ENCODE peak calls at places on chromosomes 7 and 10, in six cellular contexts. F is CD4-positive, alpha-beta memory T cell; M is CD8-positive, alpha-beta memory T cell; A is neural progenitor cell; Z is RWPE1; O is DND-41. H is an unnamed sample.

GRCh38 chr10:109773818-109774440 is 149.4 kb downstream of the XPNPEP1 start:
- DNase-seq in O (no peak), F (no peak), A (peak), M (no peak), Z (peak), H (no peak)

GRCh38 chr7:51318886-51319579 is 2.4 kb upstream of the COBL start:
- DNase-seq in A (no peak), M (no peak), O (no peak), F (no peak), Z (no peak), H (no peak)

GRCh38 chr10:53395449-53395848 is 622.9 kb upstream of the MBL2 start:
- DNase-seq in A (no peak), F (no peak), O (no peak), Z (no peak), M (no peak), H (no peak)

GRCh38 chr7:29038463-29038862 is 80.3 kb upstream of the TRIL start:
- DNase-seq in M (no peak), O (no peak), Z (no peak), F (no peak), A (no peak), H (no peak)

GRCh38 chr10:46019170-46019528 is 11.3 kb downstream of the NCOA4 start:
- DNase-seq in F (no peak), A (no peak), M (no peak), Z (no peak), O (no peak), H (no peak)

GRCh38 chr10:27744478-27745379 is 890 bp downstream of the MKX start:
- DNase-seq in O (no peak), A (peak), F (peak), Z (no peak), M (peak), H (peak)

GRCh38 chr10:43160067-43160918 is 22.0 kb downstream of the CSGALNACT2 start:
- DNase-seq in A (no peak), Z (peak), M (no peak), O (no peak), F (no peak), H (no peak)

GRCh38 chr7:1920266-1920681 is 250.2 kb downstream of the ELFN1 start:
- DNase-seq in M (peak), O (peak), Z (no peak), F (peak), A (no peak), H (peak)

GRCh38 chr7:33444501-33444900 is 315.1 kb downstream of the BBS9 start:
- DNase-seq in Z (no peak), O (no peak), M (no peak), F (no peak), A (no peak), H (no peak)

GRCh38 chr7:86644282-86645173 is 819 bp downstream of the GRM3 start:
- DNase-seq in F (no peak), Z (no peak), O (no peak), A (peak), M (no peak), H (no peak)

GRCh38 chr7:82036146-82036886 is 266.5 kb upstream of the HGF start:
- DNase-seq in A (no peak), Z (no peak), O (no peak), F (no peak), M (no peak), H (no peak)

GRCh38 chr10:34434119-34434594 is 380.9 kb downstream of the PARD3 start:
- DNase-seq in A (no peak), F (no peak), O (no peak), Z (no peak), M (no peak), H (no peak)

GRCh38 chr10:5889624-5890518 is at the start of the genes ANKRD16 and FBH1:
- DNase-seq in A (peak), Z (peak), F (peak), O (peak), M (peak), H (peak)

GRCh38 chr10:5887641-5888040 is 2.1 kb downstream of the ANKRD16 start:
- DNase-seq in O (no peak), M (no peak), A (no peak), F (no peak), Z (no peak), H (no peak)

GRCh38 chr10:5888843-5889623 is 660 bp downstream of the ANKRD16 start:
- DNase-seq in A (peak), O (peak), F (peak), M (peak), Z (peak), H (peak)

GRCh38 chr10:5887029-5887428 is 2.7 kb downstream of the ANKRD16 start:
- DNase-seq in A (no peak), O (no peak), Z (no peak), M (no peak), F (no peak), H (no peak)

DNA sequence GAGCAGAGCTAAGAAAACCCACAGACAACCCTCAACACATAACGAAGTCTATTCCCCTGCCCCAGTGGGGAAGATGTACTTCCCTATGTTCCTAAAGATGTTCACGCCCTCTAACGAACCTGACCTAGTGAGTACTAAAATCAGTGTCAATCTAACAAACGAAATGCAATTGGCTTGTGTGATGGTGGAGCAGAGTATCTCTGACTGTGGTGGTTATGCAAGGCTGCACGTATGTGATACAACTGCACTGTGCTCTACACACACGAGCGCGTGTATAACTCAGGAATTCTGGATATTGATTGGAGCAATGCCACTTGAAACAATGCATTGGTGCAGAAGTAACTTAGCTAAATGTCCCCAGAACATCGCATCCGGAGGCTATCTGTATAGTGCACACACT is 1.3 kb downstream of the ANKRD16 start:
- DNase-seq in F (no peak), M (no peak), Z (no peak), A (no peak), O (no peak), H (peak)
- H3K27ac ChIP-seq in F (no peak), M (no peak), Z (peak), A (no peak), O (no peak), H (peak)

GRCh38 chr10:101687088-101687487 is 7.9 kb downstream of the FBXW4 start:
- DNase-seq in F (no peak), M (no peak), O (peak), A (no peak), Z (no peak), H (no peak)
- H3K27ac ChIP-seq in F (no peak), M (no peak), O (peak), A (no peak), Z (no peak), H (no peak)

GRCh38 chr7:137895301-137896201 is 48.8 kb upstream of the DGKI start:
- DNase-seq in O (no peak), A (no peak), F (no peak), M (no peak), Z (no peak), H (no peak)

GRCh38 chr7:137900137-137900536 is 53.4 kb upstream of the DGKI start:
- DNase-seq in A (no peak), O (no peak), F (no peak), M (no peak), Z (no peak), H (no peak)

GRCh38 chr7:137903382-137904169 is 56.8 kb upstream of the DGKI start:
- DNase-seq in F (peak), A (peak), Z (peak), M (peak), O (peak), H (peak)

GRCh38 chr7:137904826-137905225 is 58.1 kb upstream of the DGKI start:
- DNase-seq in O (no peak), F (no peak), M (no peak), A (no peak), Z (no peak), H (no peak)

GRCh38 chr7:137898839-137899681 is 52.3 kb upstream of the DGKI start:
- DNase-seq in Z (peak), F (peak), A (peak), O (peak), M (peak), H (peak)
- H3K27ac ChIP-seq in Z (peak), F (no peak), A (no peak), O (peak), M (no peak), H (no peak)

DNA sequence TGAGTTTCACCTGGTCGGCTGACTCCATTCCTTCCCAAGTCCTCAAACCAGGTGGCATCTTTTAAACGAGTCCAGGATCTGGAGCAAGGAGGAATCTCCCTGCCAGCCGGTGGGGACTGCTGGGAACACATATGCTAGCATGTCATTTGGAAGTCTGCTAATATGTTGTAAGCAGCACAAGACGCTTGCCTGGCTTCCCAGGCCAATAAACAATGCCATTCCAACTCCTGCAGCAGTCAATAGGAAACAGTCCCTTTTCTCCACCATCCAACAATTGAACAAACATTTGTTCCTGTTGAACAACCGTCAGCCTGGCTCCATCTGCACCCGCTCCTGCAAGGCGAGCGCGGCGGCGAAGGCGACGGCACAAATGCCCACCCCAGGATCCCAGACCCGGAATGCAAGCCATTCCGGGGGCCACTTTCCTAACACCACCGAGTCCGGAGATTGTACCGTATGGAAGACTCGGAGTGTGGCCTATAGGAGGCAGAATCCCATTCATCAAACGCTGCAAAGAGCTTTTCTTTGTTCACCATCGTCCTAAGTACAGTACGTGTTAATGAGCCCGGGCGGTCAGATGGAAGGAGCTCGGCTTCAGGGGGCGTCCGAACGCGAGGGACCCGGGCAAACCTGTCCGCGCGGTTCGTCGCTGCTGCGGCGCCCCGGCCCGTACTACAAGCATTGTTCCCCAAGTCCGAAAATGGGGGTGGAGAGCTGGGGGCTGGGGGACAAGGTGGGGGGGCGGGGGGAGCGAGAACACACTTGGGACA is 1.6 kb downstream of the FAM53B start:
- DNase-seq in A (peak), M (no peak), O (peak), F (no peak), Z (peak), H (no peak)
- H3K27ac ChIP-seq in A (peak), M (peak), O (peak), F (peak), Z (peak), H (peak)

GRCh38 chr10:110900983-110901382 is 18.0 kb downstream of the BBIP1 start:
- DNase-seq in O (no peak), M (no peak), F (no peak), Z (no peak), A (no peak), H (no peak)

GRCh38 chr10:110892602-110893001 is 20.9 kb downstream of the PDCD4 start:
- DNase-seq in M (no peak), F (no peak), A (no peak), Z (no peak), O (no peak), H (no peak)

GRCh38 chr10:110898391-110898790 is 20.6 kb downstream of the BBIP1 start:
- DNase-seq in F (no peak), A (no peak), Z (no peak), O (no peak), M (no peak), H (no peak)

GRCh38 chr10:110893559-110894179 is 21.9 kb downstream of the PDCD4 start:
- DNase-seq in F (peak), Z (peak), A (peak), M (peak), O (no peak), H (peak)

GRCh38 chr10:110897184-110897583 is 21.8 kb downstream of the BBIP1 start:
- DNase-seq in F (no peak), O (no peak), M (no peak), A (no peak), Z (no peak), H (no peak)
- H3K27ac ChIP-seq in F (no peak), O (no peak), M (no peak), A (no peak), Z (no peak), H (peak)

GRCh38 chr10:62639139-62639538 is 165.4 kb upstream of the ADO start:
- DNase-seq in Z (no peak), O (no peak), M (no peak), A (no peak), F (no peak), H (no peak)
- H3K27ac ChIP-seq in Z (no peak), O (no peak), M (no peak), A (no peak), F (no peak), H (no peak)

GRCh38 chr7:42046483-42046882 is 190.5 kb downstream of the GLI3 start:
- DNase-seq in O (no peak), Z (no peak), M (no peak), F (no peak), A (no peak), H (no peak)
- H3K27ac ChIP-seq in O (no peak), Z (no peak), M (no peak), F (no peak), A (no peak), H (no peak)

GRCh38 chr10:132574288-132574687 is 36.7 kb downstream of the INPP5A start:
- DNase-seq in F (no peak), A (no peak), O (no peak), M (no peak), Z (no peak), H (no peak)
- H3K27ac ChIP-seq in F (no peak), A (no peak), O (no peak), M (no peak), Z (no peak), H (no peak)

H was measured in naive thymus-derived CD4-positive, alpha-beta T cell.